ENCODE peak calls at places on chromosomes 5 and 9, in six cellular contexts. One of them, this sample, is unnamed.

GRCh38 chr5:109754319-109754718 is 64.6 kb downstream of the MAN2A1 start:
- DNase-seq in AG10803: no peak
- DNase-seq in stimulated activated CD4-positive, alpha-beta T cell treated with anti-CD3 and anti-CD28 coated beads, Interleukin-1b, Interleukin-23, amount 100 ng/mL, for 4 hours: no peak
- DNase-seq in astrocyte of the hippocampus: no peak
- DNase-seq in NCI-H1694: no peak
- DNase-seq in amniotic epithelial cell: no peak
- DNase-seq in this sample: no peak

GRCh38 chr5:153543959-153544470 is 53.5 kb downstream of the GRIA1 start:
- DNase-seq in AG10803: peak
- DNase-seq in stimulated activated CD4-positive, alpha-beta T cell treated with anti-CD3 and anti-CD28 coated beads, Interleukin-1b, Interleukin-23, amount 100 ng/mL, for 4 hours: no peak
- DNase-seq in astrocyte of the hippocampus: peak
- DNase-seq in NCI-H1694: no peak
- DNase-seq in amniotic epithelial cell: peak
- DNase-seq in this sample: peak

GRCh38 chr5:5183933-5184332 is 43.8 kb downstream of the ADAMTS16 start:
- DNase-seq in NCI-H1694: no peak
- DNase-seq in stimulated activated CD4-positive, alpha-beta T cell treated with anti-CD3 and anti-CD28 coated beads, Interleukin-1b, Interleukin-23, amount 100 ng/mL, for 4 hours: no peak
- DNase-seq in amniotic epithelial cell: no peak
- DNase-seq in astrocyte of the hippocampus: no peak
- DNase-seq in AG10803: no peak
- DNase-seq in this sample: no peak

GRCh38 chr5:124061663-124062062 is 549.7 kb downstream of the CSNK1G3 start:
- DNase-seq in amniotic epithelial cell: peak
- DNase-seq in NCI-H1694: peak
- DNase-seq in stimulated activated CD4-positive, alpha-beta T cell treated with anti-CD3 and anti-CD28 coated beads, Interleukin-1b, Interleukin-23, amount 100 ng/mL, for 4 hours: no peak
- DNase-seq in astrocyte of the hippocampus: peak
- DNase-seq in AG10803: peak
- DNase-seq in this sample: peak

GRCh38 chr5:56693220-56693579 is 122.1 kb upstream of the MAP3K1 start:
- DNase-seq in astrocyte of the hippocampus: no peak
- DNase-seq in amniotic epithelial cell: no peak
- DNase-seq in NCI-H1694: no peak
- DNase-seq in AG10803: no peak
- DNase-seq in stimulated activated CD4-positive, alpha-beta T cell treated with anti-CD3 and anti-CD28 coated beads, Interleukin-1b, Interleukin-23, amount 100 ng/mL, for 4 hours: peak
- DNase-seq in this sample: no peak

GRCh38 chr5:54390015-54390414 is 65.5 kb upstream of the HSPB3 start:
- DNase-seq in astrocyte of the hippocampus: peak
- DNase-seq in NCI-H1694: peak
- DNase-seq in AG10803: peak
- DNase-seq in amniotic epithelial cell: peak
- DNase-seq in stimulated activated CD4-positive, alpha-beta T cell treated with anti-CD3 and anti-CD28 coated beads, Interleukin-1b, Interleukin-23, amount 100 ng/mL, for 4 hours: no peak
- DNase-seq in this sample: peak

GRCh38 chr5:167296056-167296455 is 995.4 kb upstream of the WWC1 start:
- DNase-seq in stimulated activated CD4-positive, alpha-beta T cell treated with anti-CD3 and anti-CD28 coated beads, Interleukin-1b, Interleukin-23, amount 100 ng/mL, for 4 hours: no peak
- DNase-seq in AG10803: no peak
- DNase-seq in amniotic epithelial cell: no peak
- DNase-seq in NCI-H1694: no peak
- DNase-seq in astrocyte of the hippocampus: peak
- DNase-seq in this sample: no peak

GRCh38 chr9:137646341-137646740 is 27.5 kb downstream of the EHMT1 start:
- DNase-seq in astrocyte of the hippocampus: no peak
- DNase-seq in amniotic epithelial cell: no peak
- DNase-seq in AG10803: no peak
- DNase-seq in stimulated activated CD4-positive, alpha-beta T cell treated with anti-CD3 and anti-CD28 coated beads, Interleukin-1b, Interleukin-23, amount 100 ng/mL, for 4 hours: no peak
- DNase-seq in NCI-H1694: no peak
- DNase-seq in this sample: no peak

GRCh38 chr9:105647595-105648349 is 14.5 kb upstream of the TAL2 start:
- DNase-seq in AG10803: no peak
- DNase-seq in astrocyte of the hippocampus: peak
- DNase-seq in NCI-H1694: no peak
- DNase-seq in amniotic epithelial cell: peak
- DNase-seq in stimulated activated CD4-positive, alpha-beta T cell treated with anti-CD3 and anti-CD28 coated beads, Interleukin-1b, Interleukin-23, amount 100 ng/mL, for 4 hours: no peak
- DNase-seq in this sample: no peak

GRCh38 chr9:117317192-117317591 is 97.7 kb downstream of the ASTN2 start:
- DNase-seq in AG10803: no peak
- DNase-seq in amniotic epithelial cell: no peak
- DNase-seq in astrocyte of the hippocampus: no peak
- DNase-seq in stimulated activated CD4-positive, alpha-beta T cell treated with anti-CD3 and anti-CD28 coated beads, Interleukin-1b, Interleukin-23, amount 100 ng/mL, for 4 hours: no peak
- DNase-seq in NCI-H1694: no peak
- DNase-seq in this sample: no peak

GRCh38 chr5:109329296-109330252 is 80.2 kb downstream of the PJA2 start:
- DNase-seq in amniotic epithelial cell: peak
- DNase-seq in stimulated activated CD4-positive, alpha-beta T cell treated with anti-CD3 and anti-CD28 coated beads, Interleukin-1b, Interleukin-23, amount 100 ng/mL, for 4 hours: no peak
- DNase-seq in AG10803: peak
- DNase-seq in NCI-H1694: no peak
- DNase-seq in astrocyte of the hippocampus: peak
- DNase-seq in this sample: peak

GRCh38 chr5:177457239-177458121 is 10.9 kb downstream of the PRR7 start:
- DNase-seq in amniotic epithelial cell: peak
- DNase-seq in NCI-H1694: peak
- DNase-seq in astrocyte of the hippocampus: peak
- DNase-seq in AG10803: peak
- DNase-seq in stimulated activated CD4-positive, alpha-beta T cell treated with anti-CD3 and anti-CD28 coated beads, Interleukin-1b, Interleukin-23, amount 100 ng/mL, for 4 hours: no peak
- DNase-seq in this sample: peak

GRCh38 chr5:144944936-144945335 is 774.3 kb downstream of the KCTD16 start:
- DNase-seq in stimulated activated CD4-positive, alpha-beta T cell treated with anti-CD3 and anti-CD28 coated beads, Interleukin-1b, Interleukin-23, amount 100 ng/mL, for 4 hours: no peak
- DNase-seq in astrocyte of the hippocampus: no peak
- DNase-seq in amniotic epithelial cell: no peak
- DNase-seq in AG10803: no peak
- DNase-seq in NCI-H1694: no peak
- DNase-seq in this sample: no peak

GRCh38 chr9:114110180-114110579 is 11.1 kb upstream of the KIF12 start:
- DNase-seq in amniotic epithelial cell: peak
- DNase-seq in stimulated activated CD4-positive, alpha-beta T cell treated with anti-CD3 and anti-CD28 coated beads, Interleukin-1b, Interleukin-23, amount 100 ng/mL, for 4 hours: no peak
- DNase-seq in AG10803: peak
- DNase-seq in NCI-H1694: no peak
- DNase-seq in astrocyte of the hippocampus: no peak
- DNase-seq in this sample: peak

GRCh38 chr5:119347996-119348395 is 7.8 kb upstream of the TNFAIP8 start:
- DNase-seq in astrocyte of the hippocampus: no peak
- DNase-seq in AG10803: peak
- DNase-seq in amniotic epithelial cell: no peak
- DNase-seq in stimulated activated CD4-positive, alpha-beta T cell treated with anti-CD3 and anti-CD28 coated beads, Interleukin-1b, Interleukin-23, amount 100 ng/mL, for 4 hours: no peak
- DNase-seq in NCI-H1694: no peak
- DNase-seq in this sample: no peak

GRCh38 chr9:69697475-69697874 is 25.3 kb upstream of the APBA1 start:
- DNase-seq in amniotic epithelial cell: no peak
- DNase-seq in stimulated activated CD4-positive, alpha-beta T cell treated with anti-CD3 and anti-CD28 coated beads, Interleukin-1b, Interleukin-23, amount 100 ng/mL, for 4 hours: no peak
- DNase-seq in NCI-H1694: no peak
- DNase-seq in AG10803: no peak
- DNase-seq in astrocyte of the hippocampus: no peak
- DNase-seq in this sample: no peak

GRCh38 chr9:34437006-34437925 is 21.1 kb downstream of the FAM219A start:
- DNase-seq in stimulated activated CD4-positive, alpha-beta T cell treated with anti-CD3 and anti-CD28 coated beads, Interleukin-1b, Interleukin-23, amount 100 ng/mL, for 4 hours: peak
- DNase-seq in amniotic epithelial cell: peak
- DNase-seq in astrocyte of the hippocampus: peak
- DNase-seq in AG10803: peak
- DNase-seq in NCI-H1694: peak
- DNase-seq in this sample: peak

GRCh38 chr9:77909306-77909705 is 122.3 kb downstream of the GNAQ start:
- DNase-seq in NCI-H1694: no peak
- DNase-seq in stimulated activated CD4-positive, alpha-beta T cell treated with anti-CD3 and anti-CD28 coated beads, Interleukin-1b, Interleukin-23, amount 100 ng/mL, for 4 hours: no peak
- DNase-seq in astrocyte of the hippocampus: no peak
- DNase-seq in AG10803: no peak
- DNase-seq in amniotic epithelial cell: no peak
- DNase-seq in this sample: no peak

GRCh38 chr5:148853868-148854267 is 27.5 kb downstream of the ADRB2 start:
- DNase-seq in NCI-H1694: no peak
- DNase-seq in astrocyte of the hippocampus: no peak
- DNase-seq in stimulated activated CD4-positive, alpha-beta T cell treated with anti-CD3 and anti-CD28 coated beads, Interleukin-1b, Interleukin-23, amount 100 ng/mL, for 4 hours: no peak
- DNase-seq in AG10803: no peak
- DNase-seq in amniotic epithelial cell: no peak
- DNase-seq in this sample: no peak

GRCh38 chr5:5421149-5421960 is 1.1 kb upstream of the ICE1 start:
- DNase-seq in stimulated activated CD4-positive, alpha-beta T cell treated with anti-CD3 and anti-CD28 coated beads, Interleukin-1b, Interleukin-23, amount 100 ng/mL, for 4 hours: peak
- DNase-seq in amniotic epithelial cell: peak
- DNase-seq in AG10803: peak
- DNase-seq in NCI-H1694: peak
- DNase-seq in astrocyte of the hippocampus: no peak
- DNase-seq in this sample: no peak

GRCh38 chr5:155616779-155617392 is 603.3 kb downstream of the KIF4B start:
- DNase-seq in amniotic epithelial cell: no peak
- DNase-seq in NCI-H1694: peak
- DNase-seq in astrocyte of the hippocampus: peak
- DNase-seq in AG10803: peak
- DNase-seq in stimulated activated CD4-positive, alpha-beta T cell treated with anti-CD3 and anti-CD28 coated beads, Interleukin-1b, Interleukin-23, amount 100 ng/mL, for 4 hours: no peak
- DNase-seq in this sample: no peak

GRCh38 chr9:130498918-130499698 is 54.3 kb downstream of the ASS1 start:
- DNase-seq in AG10803: no peak
- DNase-seq in stimulated activated CD4-positive, alpha-beta T cell treated with anti-CD3 and anti-CD28 coated beads, Interleukin-1b, Interleukin-23, amount 100 ng/mL, for 4 hours: no peak
- DNase-seq in amniotic epithelial cell: no peak
- DNase-seq in astrocyte of the hippocampus: no peak
- DNase-seq in NCI-H1694: no peak
- DNase-seq in this sample: no peak

GRCh38 chr5:44935262-44935661 is 126.5 kb downstream of the MRPS30 start:
- DNase-seq in NCI-H1694: no peak
- DNase-seq in stimulated activated CD4-positive, alpha-beta T cell treated with anti-CD3 and anti-CD28 coated beads, Interleukin-1b, Interleukin-23, amount 100 ng/mL, for 4 hours: no peak
- DNase-seq in amniotic epithelial cell: no peak
- DNase-seq in AG10803: peak
- DNase-seq in astrocyte of the hippocampus: peak
- DNase-seq in this sample: peak

GRCh38 chr5:135245521-135246499 is 153.2 kb downstream of the MACROH2A1 start:
- DNase-seq in amniotic epithelial cell: peak
- DNase-seq in NCI-H1694: no peak
- DNase-seq in stimulated activated CD4-positive, alpha-beta T cell treated with anti-CD3 and anti-CD28 coated beads, Interleukin-1b, Interleukin-23, amount 100 ng/mL, for 4 hours: no peak
- DNase-seq in astrocyte of the hippocampus: peak
- DNase-seq in AG10803: peak
- DNase-seq in this sample: peak

GRCh38 chr5:1052076-1052475 is 43.5 kb downstream of the NKD2 start:
- DNase-seq in astrocyte of the hippocampus: no peak
- DNase-seq in AG10803: no peak
- DNase-seq in stimulated activated CD4-positive, alpha-beta T cell treated with anti-CD3 and anti-CD28 coated beads, Interleukin-1b, Interleukin-23, amount 100 ng/mL, for 4 hours: no peak
- DNase-seq in NCI-H1694: no peak
- DNase-seq in amniotic epithelial cell: no peak
- DNase-seq in this sample: no peak

GRCh38 chr5:121910036-121910435 is 51.7 kb upstream of the SRFBP1 start:
- DNase-seq in amniotic epithelial cell: no peak
- DNase-seq in AG10803: no peak
- DNase-seq in NCI-H1694: no peak
- DNase-seq in stimulated activated CD4-positive, alpha-beta T cell treated with anti-CD3 and anti-CD28 coated beads, Interleukin-1b, Interleukin-23, amount 100 ng/mL, for 4 hours: no peak
- DNase-seq in astrocyte of the hippocampus: no peak
- DNase-seq in this sample: no peak

GRCh38 chr5:52870448-52870847 is 82.7 kb downstream of the ITGA1 start:
- DNase-seq in stimulated activated CD4-positive, alpha-beta T cell treated with anti-CD3 and anti-CD28 coated beads, Interleukin-1b, Interleukin-23, amount 100 ng/mL, for 4 hours: no peak
- DNase-seq in AG10803: peak
- DNase-seq in amniotic epithelial cell: peak
- DNase-seq in astrocyte of the hippocampus: no peak
- DNase-seq in NCI-H1694: no peak
- DNase-seq in this sample: no peak

GRCh38 chr9:96448546-96449170 is 1.3 kb upstream of the HABP4 start:
- DNase-seq in stimulated activated CD4-positive, alpha-beta T cell treated with anti-CD3 and anti-CD28 coated beads, Interleukin-1b, Interleukin-23, amount 100 ng/mL, for 4 hours: no peak
- DNase-seq in astrocyte of the hippocampus: peak
- DNase-seq in amniotic epithelial cell: no peak
- DNase-seq in AG10803: no peak
- DNase-seq in NCI-H1694: no peak
- DNase-seq in this sample: no peak

GRCh38 chr5:153551537-153552079 is 61.1 kb downstream of the GRIA1 start:
- DNase-seq in NCI-H1694: no peak
- DNase-seq in stimulated activated CD4-positive, alpha-beta T cell treated with anti-CD3 and anti-CD28 coated beads, Interleukin-1b, Interleukin-23, amount 100 ng/mL, for 4 hours: no peak
- DNase-seq in amniotic epithelial cell: peak
- DNase-seq in astrocyte of the hippocampus: peak
- DNase-seq in AG10803: peak
- DNase-seq in this sample: peak

GRCh38 chr5:174482549-174482948 is 241.8 kb upstream of the MSX2 start:
- DNase-seq in stimulated activated CD4-positive, alpha-beta T cell treated with anti-CD3 and anti-CD28 coated beads, Interleukin-1b, Interleukin-23, amount 100 ng/mL, for 4 hours: no peak
- DNase-seq in astrocyte of the hippocampus: no peak
- DNase-seq in AG10803: no peak
- DNase-seq in NCI-H1694: no peak
- DNase-seq in amniotic epithelial cell: no peak
- DNase-seq in this sample: no peak

GRCh38 chr9:122389799-122390481 is 19.1 kb downstream of the PTGS1 start:
- DNase-seq in stimulated activated CD4-positive, alpha-beta T cell treated with anti-CD3 and anti-CD28 coated beads, Interleukin-1b, Interleukin-23, amount 100 ng/mL, for 4 hours: no peak
- DNase-seq in astrocyte of the hippocampus: no peak
- DNase-seq in AG10803: no peak
- DNase-seq in amniotic epithelial cell: no peak
- DNase-seq in NCI-H1694: no peak
- DNase-seq in this sample: no peak

GRCh38 chr9:77879344-77880089 is 152.1 kb downstream of the GNAQ start:
- DNase-seq in stimulated activated CD4-positive, alpha-beta T cell treated with anti-CD3 and anti-CD28 coated beads, Interleukin-1b, Interleukin-23, amount 100 ng/mL, for 4 hours: no peak
- DNase-seq in NCI-H1694: no peak
- DNase-seq in amniotic epithelial cell: peak
- DNase-seq in astrocyte of the hippocampus: no peak
- DNase-seq in AG10803: peak
- DNase-seq in this sample: peak

GRCh38 chr5:173053041-173053440 is 3.1 kb upstream of the CREBRF start:
- DNase-seq in amniotic epithelial cell: no peak
- DNase-seq in stimulated activated CD4-positive, alpha-beta T cell treated with anti-CD3 and anti-CD28 coated beads, Interleukin-1b, Interleukin-23, amount 100 ng/mL, for 4 hours: no peak
- DNase-seq in NCI-H1694: no peak
- DNase-seq in astrocyte of the hippocampus: no peak
- DNase-seq in AG10803: peak
- DNase-seq in this sample: no peak

GRCh38 chr9:23721466-23721865 is 104.6 kb downstream of the ELAVL2 start:
- DNase-seq in stimulated activated CD4-positive, alpha-beta T cell treated with anti-CD3 and anti-CD28 coated beads, Interleukin-1b, Interleukin-23, amount 100 ng/mL, for 4 hours: no peak
- DNase-seq in AG10803: no peak
- DNase-seq in astrocyte of the hippocampus: no peak
- DNase-seq in amniotic epithelial cell: no peak
- DNase-seq in NCI-H1694: no peak
- DNase-seq in this sample: no peak

GRCh38 chr5:137470111-137470920 is 28.8 kb downstream of the SPOCK1 start:
- DNase-seq in astrocyte of the hippocampus: peak
- DNase-seq in amniotic epithelial cell: peak
- DNase-seq in AG10803: peak
- DNase-seq in stimulated activated CD4-positive, alpha-beta T cell treated with anti-CD3 and anti-CD28 coated beads, Interleukin-1b, Interleukin-23, amount 100 ng/mL, for 4 hours: no peak
- DNase-seq in NCI-H1694: no peak
- DNase-seq in this sample: peak

GRCh38 chr9:110142868-110143866 is 64.8 kb downstream of the C9orf152 start:
- DNase-seq in AG10803: no peak
- DNase-seq in astrocyte of the hippocampus: no peak
- DNase-seq in NCI-H1694: no peak
- DNase-seq in amniotic epithelial cell: no peak
- DNase-seq in stimulated activated CD4-positive, alpha-beta T cell treated with anti-CD3 and anti-CD28 coated beads, Interleukin-1b, Interleukin-23, amount 100 ng/mL, for 4 hours: no peak
- DNase-seq in this sample: no peak

GRCh38 chr9:21121079-21121478 is 20.6 kb downstream of the IFNW1 start:
- DNase-seq in stimulated activated CD4-positive, alpha-beta T cell treated with anti-CD3 and anti-CD28 coated beads, Interleukin-1b, Interleukin-23, amount 100 ng/mL, for 4 hours: no peak
- DNase-seq in amniotic epithelial cell: no peak
- DNase-seq in AG10803: no peak
- DNase-seq in astrocyte of the hippocampus: no peak
- DNase-seq in NCI-H1694: no peak
- DNase-seq in this sample: no peak

GRCh38 chr9:132898043-132898442 is 19.3 kb downstream of the SPACA9 start:
- DNase-seq in amniotic epithelial cell: no peak
- DNase-seq in NCI-H1694: peak
- DNase-seq in astrocyte of the hippocampus: no peak
- DNase-seq in stimulated activated CD4-positive, alpha-beta T cell treated with anti-CD3 and anti-CD28 coated beads, Interleukin-1b, Interleukin-23, amount 100 ng/mL, for 4 hours: no peak
- DNase-seq in AG10803: no peak
- DNase-seq in this sample: no peak

GRCh38 chr5:135307143-135307903 is 91.7 kb downstream of the MACROH2A1 start:
- DNase-seq in NCI-H1694: no peak
- DNase-seq in amniotic epithelial cell: no peak
- DNase-seq in AG10803: no peak
- DNase-seq in astrocyte of the hippocampus: no peak
- DNase-seq in stimulated activated CD4-positive, alpha-beta T cell treated with anti-CD3 and anti-CD28 coated beads, Interleukin-1b, Interleukin-23, amount 100 ng/mL, for 4 hours: no peak
- DNase-seq in this sample: no peak

This sample was measured in NCI-H226.